ENCODE peak calls at places on chromosomes 6 and 20, in five cellular contexts. L, R, W, C and B are unnamed samples. For H3K4me1 and H3K9me3, the result is how much of the 10 kb centered on the place peaks cover.

GRCh38 chr6:20747996-20748395 is 213.7 kb downstream of the CDKAL1 start:
- DNase-seq in L (no peak), C (no peak), R (no peak), W (no peak), B (no peak)

GRCh38 chr6:70398783-70399730 is 14.3 kb upstream of the FAM135A start:
- DNase-seq in W (no peak), L (peak), C (no peak), R (peak), B (no peak)

GRCh38 chr6:147834377-147834776 is 325.9 kb downstream of the SAMD5 start:
- DNase-seq in R (no peak), W (no peak), C (no peak), L (no peak), B (no peak)

GRCh38 chr20:63128367-63128766 is 87.6 kb downstream of the YTHDF1 start:
- DNase-seq in W (no peak), L (no peak), C (peak), R (peak), B (no peak)

GRCh38 chr20:53819973-53820451 is 226.4 kb upstream of the ZNF217 start:
- DNase-seq in W (no peak), C (no peak), L (peak), R (peak), B (no peak)

GRCh38 chr6:167906899-167907298 is 80.2 kb downstream of the AFDN start:
- DNase-seq in C (no peak), W (peak), R (no peak), L (no peak), B (no peak)

GRCh38 chr6:47413752-47414516 is 63.7 kb upstream of the CD2AP start:
- DNase-seq in L (peak), W (no peak), R (peak), C (no peak), B (peak)

GRCh38 chr6:130779658-130780033 is 47.6 kb upstream of the SMLR1 start:
- DNase-seq in W (no peak), C (no peak), L (no peak), R (no peak), B (no peak)

GRCh38 chr20:45704969-45705637 is at the start of gene WFDC10B:
- DNase-seq in C (no peak), W (no peak), R (no peak), L (no peak), B (no peak)

GRCh38 chr20:49680475-49680874 is 33.2 kb downstream of the B4GALT5 start:
- DNase-seq in R (no peak), C (no peak), L (no peak), W (no peak), B (no peak)

GRCh38 chr20:49675368-49676151 is 38.1 kb downstream of the B4GALT5 start:
- DNase-seq in R (no peak), C (no peak), L (no peak), W (no peak), B (no peak)

GRCh38 chr20:49674383-49675352 is 39.0 kb downstream of the B4GALT5 start:
- DNase-seq in C (no peak), W (no peak), R (no peak), L (no peak), B (no peak)

GRCh38 chr20:49676581-49677291 is 36.9 kb downstream of the B4GALT5 start:
- DNase-seq in L (no peak), W (no peak), R (no peak), C (no peak), B (no peak)

DNA sequence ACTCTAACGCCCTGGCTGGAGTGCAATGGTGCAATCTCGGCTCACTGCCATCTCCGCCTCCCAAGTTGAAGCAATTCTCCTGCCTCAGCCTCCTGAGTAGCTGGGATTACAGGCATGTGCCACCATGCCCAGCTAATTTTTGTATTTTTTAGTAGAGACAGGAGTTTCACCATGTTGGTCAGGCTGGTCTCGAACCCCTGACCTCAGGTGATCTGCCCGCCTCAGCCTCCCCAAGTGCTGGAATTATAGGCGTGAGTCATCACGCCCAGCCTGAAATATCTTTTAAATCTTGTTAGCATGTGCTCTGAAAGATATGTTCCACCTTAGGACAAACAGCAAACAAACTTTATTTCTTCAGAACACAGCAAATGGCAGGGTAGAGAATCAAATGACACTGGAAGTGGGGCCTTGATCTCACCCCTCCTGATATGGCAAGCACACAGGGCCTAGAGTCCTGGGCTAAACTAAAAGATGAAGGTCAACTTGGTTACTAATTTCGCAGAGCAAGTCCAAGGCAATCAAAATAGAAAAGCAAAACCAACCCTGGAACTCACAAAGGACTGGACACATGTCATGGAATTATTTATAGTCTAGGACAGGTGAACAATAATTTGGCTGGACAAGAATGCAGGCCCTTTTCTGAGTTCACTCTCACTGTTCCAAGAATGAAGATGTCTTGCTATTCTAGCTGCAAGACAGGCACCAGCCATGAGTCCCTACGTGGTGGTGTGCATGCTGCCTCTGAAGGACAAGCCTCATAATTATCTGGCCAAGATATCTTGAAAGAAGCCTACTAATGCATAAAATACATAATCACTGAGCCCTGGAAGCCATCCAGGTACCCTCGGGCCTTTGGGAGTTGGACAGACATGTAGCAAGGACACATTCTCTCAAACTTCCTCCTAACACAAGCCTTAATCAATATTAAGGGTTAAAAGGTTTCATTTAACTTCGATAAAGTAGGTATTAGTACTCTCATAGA is 35.6 kb downstream of the B4GALT5 start:
- DNase-seq in R (no peak), C (no peak), L (no peak), W (no peak), B (no peak)
- H3K4me1 ChIP-seq in R (half or more), C (half or more), L (under half), W (half or more), B (half or more)

DNA sequence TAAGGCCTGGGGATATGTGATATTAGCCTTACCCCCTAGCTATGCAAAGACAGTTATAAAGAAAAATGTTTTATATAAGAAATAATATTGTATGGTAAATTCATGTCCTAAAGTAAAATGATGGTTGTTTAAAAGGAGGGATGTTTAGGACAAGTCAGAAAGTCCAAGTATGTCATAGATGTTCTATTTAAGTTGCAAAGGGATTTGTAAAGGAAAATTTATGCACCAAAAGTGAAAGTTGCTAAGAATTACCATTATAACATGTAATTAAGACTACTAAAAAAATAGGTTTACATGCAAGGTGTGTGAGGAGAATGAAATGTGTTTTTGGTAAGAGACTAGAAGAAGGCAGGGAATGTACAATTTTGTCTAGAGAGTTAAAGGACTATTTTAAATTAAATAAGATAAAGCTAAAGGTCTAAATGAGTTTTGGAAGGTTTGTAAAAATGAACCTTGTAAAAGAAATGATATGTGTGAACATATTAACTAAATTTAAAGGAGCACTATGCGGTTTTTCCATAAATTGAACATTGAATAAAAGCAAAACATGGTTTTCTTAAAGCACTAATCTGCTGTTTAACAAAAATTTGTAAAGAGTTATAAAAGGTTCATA is 22.7 kb upstream of the GOPC start:
- DNase-seq in C (no peak), L (no peak), W (no peak), R (no peak), B (no peak)
- H3K9me3 ChIP-seq in C (under half), L (under half), W (under half), R (under half), B (under half)

GRCh38 chr6:12148317-12148801 is 136.2 kb downstream of the HIVEP1 start:
- DNase-seq in L (no peak), C (no peak), W (no peak), R (no peak), B (no peak)
- H3K27ac ChIP-seq in L (no peak), C (no peak), W (no peak), R (no peak), B (no peak)

GRCh38 chr20:2749343-2749950 is 51.0 kb downstream of the CPXM1 start:
- DNase-seq in L (no peak), C (no peak), R (no peak), W (no peak), B (no peak)
- H3K4me1 ChIP-seq in L (under half), C (under half), R (under half), W (under half), B (under half)

GRCh38 chr6:118722820-118723526 is 71.6 kb upstream of the CEP85L start:
- DNase-seq in R (no peak), C (no peak), W (no peak), L (no peak), B (no peak)

GRCh38 chr6:118720125-118720473 is 68.7 kb upstream of the CEP85L start:
- DNase-seq in W (no peak), L (no peak), C (no peak), R (no peak), B (no peak)

GRCh38 chr6:118724211-118724610 is 72.8 kb upstream of the CEP85L start:
- DNase-seq in W (no peak), C (no peak), L (no peak), R (no peak), B (no peak)

GRCh38 chr6:118725944-118726343 is 74.6 kb upstream of the CEP85L start:
- DNase-seq in W (no peak), C (no peak), R (no peak), L (no peak), B (peak)
- H3K9me3 ChIP-seq in W (under half), C (under half), R (under half), L (under half), B (under half)

GRCh38 chr6:17475845-17476244 is 82.5 kb downstream of the CAP2 start:
- DNase-seq in W (no peak), C (no peak), R (no peak), L (no peak), B (no peak)
- H3K27ac ChIP-seq in W (peak), C (peak), R (no peak), L (no peak), B (no peak)